ENCODE peak calls at places on chromosomes 5 and 9, in five cellular contexts. T is OCI-LY7, Y is pancreas, M is SJSA1, H is neuronal stem cell. D is an unnamed sample. For H3K4me1, the result is how much of the 10 kb centered on the place peaks cover.

GRCh38 chr5:85108471-85108870 is 723.8 kb upstream of the EDIL3 start:
- DNase-seq in Y (no peak), M (no peak), T (no peak), H (no peak), D (no peak)

GRCh38 chr9:109143881-109144562 is 23.0 kb downstream of the FRRS1L start:
- DNase-seq in H (no peak), T (peak), M (peak), Y (no peak), D (no peak)

GRCh38 chr5:56126487-56127179 is 106.5 kb downstream of the ANKRD55 start:
- DNase-seq in T (no peak), M (no peak), H (no peak), Y (no peak), D (no peak)

GRCh38 chr5:24539625-24540024 is 105.2 kb downstream of the CDH10 start:
- DNase-seq in T (no peak), M (no peak), H (no peak), Y (no peak), D (no peak)

GRCh38 chr9:93326056-93326455 is 125.4 kb upstream of the FAM120A start:
- DNase-seq in M (no peak), T (no peak), H (no peak), Y (no peak), D (no peak)

GRCh38 chr9:136662326-136662655 is 425 bp upstream of the EGFL7 start:
- DNase-seq in H (no peak), Y (peak), T (no peak), M (no peak), D (no peak)

GRCh38 chr9:1210954-1211353 is 160.8 kb downstream of the DMRT2 start:
- DNase-seq in H (no peak), Y (no peak), T (no peak), M (no peak), D (no peak)

GRCh38 chr9:136942112-136942880 is 2.2 kb downstream of the FBXW5 start:
- DNase-seq in Y (peak), H (no peak), T (no peak), M (no peak), D (no peak)

GRCh38 chr5:103624035-103624461 is 61.5 kb upstream of the NUDT12 start:
- DNase-seq in M (no peak), Y (no peak), H (no peak), T (no peak), D (no peak)

GRCh38 chr5:43036856-43037711 is 3.0 kb downstream of the ANXA2R start:
- DNase-seq in Y (no peak), T (no peak), M (no peak), H (no peak), D (no peak)

GRCh38 chr9:84512493-84512892 is 157.0 kb upstream of the NTRK2 start:
- DNase-seq in H (no peak), M (no peak), T (no peak), Y (no peak), D (no peak)

GRCh38 chr5:178940569-178941360 is at the start of gene ZNF454:
- DNase-seq in M (no peak), H (peak), T (no peak), Y (peak), D (no peak)

GRCh38 chr9:757246-757881 is 84.1 kb upstream of the DMRT1 start:
- DNase-seq in M (peak), H (peak), Y (no peak), T (peak), D (no peak)

GRCh38 chr5:27083763-27084420 is 45.5 kb upstream of the CDH9 start:
- DNase-seq in M (no peak), Y (no peak), H (no peak), T (no peak), D (no peak)

GRCh38 chr9:8649157-8649556 is 849.6 kb upstream of the DMAC1 start:
- DNase-seq in M (no peak), T (no peak), H (no peak), Y (no peak), D (no peak)

GRCh38 chr5:107072967-107073366 is 597.8 kb downstream of the EFNA5 start:
- DNase-seq in Y (no peak), M (no peak), T (no peak), H (no peak), D (no peak)

GRCh38 chr5:78593465-78593864 is 55.1 kb downstream of the LHFPL2 start:
- DNase-seq in Y (no peak), H (no peak), M (no peak), T (no peak), D (no peak)

GRCh38 chr9:88464851-88465250 is 70.1 kb upstream of the NXNL2 start:
- DNase-seq in H (no peak), Y (no peak), M (no peak), T (no peak), D (no peak)

GRCh38 chr9:90058364-90058763 is 453.6 kb downstream of the GADD45G start:
- DNase-seq in T (no peak), Y (no peak), H (no peak), M (peak), D (no peak)

GRCh38 chr9:26880262-26880661 is 12.3 kb downstream of the CAAP1 start:
- DNase-seq in T (no peak), M (no peak), Y (no peak), H (no peak), D (no peak)

GRCh38 chr5:81750308-81751008 is 439 bp downstream of the SSBP2 start:
- DNase-seq in M (no peak), H (no peak), Y (no peak), T (peak), D (peak)

GRCh38 chr5:103582364-103582763 is 19.8 kb upstream of the NUDT12 start:
- DNase-seq in H (peak), T (peak), Y (no peak), M (peak), D (no peak)

GRCh38 chr9:99859395-99859980 is 37.8 kb downstream of the NR4A3 start:
- DNase-seq in M (no peak), Y (no peak), H (peak), T (no peak), D (no peak)

GRCh38 chr5:52787600-52788504 is at the start of the genes ITGA1 and PELO:
- DNase-seq in Y (peak), T (no peak), M (peak), H (peak), D (peak)

GRCh38 chr5:110092955-110093785 is 403.4 kb downstream of the MAN2A1 start:
- DNase-seq in Y (no peak), M (no peak), T (no peak), H (no peak), D (no peak)

GRCh38 chr5:172319708-172320441 is 36.3 kb upstream of the UBTD2 start:
- DNase-seq in Y (no peak), T (no peak), H (no peak), M (no peak), D (no peak)

GRCh38 chr5:115815693-115816225 is 700 bp downstream of the CDO1 start:
- DNase-seq in H (peak), Y (peak), T (no peak), M (peak), D (no peak)

GRCh38 chr5:9782806-9783560 is 152.8 kb upstream of the TAS2R1 start:
- DNase-seq in H (no peak), M (no peak), T (no peak), Y (no peak), D (no peak)

GRCh38 chr9:77939149-77939668 is 92.4 kb downstream of the GNAQ start:
- DNase-seq in M (no peak), Y (no peak), T (no peak), H (no peak), D (no peak)

GRCh38 chr5:132179410-132179809 is 48.2 kb downstream of the P4HA2 start:
- DNase-seq in Y (no peak), T (no peak), H (no peak), M (no peak), D (no peak)

DNA sequence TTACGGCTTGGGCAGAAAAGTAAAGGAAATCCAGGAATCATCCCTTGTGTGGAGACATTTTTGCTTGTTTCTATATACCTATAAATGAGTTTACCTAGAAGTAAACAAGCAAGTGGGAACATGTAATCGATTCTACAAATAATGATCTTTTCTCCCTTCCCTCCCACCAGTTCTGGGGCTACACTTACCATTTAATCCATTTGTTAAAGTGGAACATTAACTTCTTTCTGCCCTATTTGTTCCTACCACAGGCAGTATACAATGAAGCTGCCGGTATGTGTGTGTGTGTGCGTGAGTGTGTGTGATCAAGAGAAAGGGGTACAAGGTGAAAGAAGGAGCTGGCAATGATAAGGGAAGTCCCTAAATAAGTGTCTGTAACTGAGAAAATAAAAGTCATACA is 26.4 kb upstream of the ELL2 start:
- DNase-seq in M (no peak), H (peak), T (no peak), Y (no peak), D (no peak)
- H3K4me1 ChIP-seq in M (under half), H (under half), T (under half), Y (under half), D (under half)

GRCh38 chr9:110198357-110198756 is 9.6 kb downstream of the C9orf152 start:
- DNase-seq in M (no peak), Y (peak), H (no peak), T (no peak), D (no peak)

GRCh38 chr9:110202232-110202631 is 5.7 kb downstream of the C9orf152 start:
- DNase-seq in T (no peak), M (no peak), H (no peak), Y (no peak), D (no peak)

GRCh38 chr9:110197330-110198187 is 10.4 kb downstream of the C9orf152 start:
- DNase-seq in T (no peak), H (no peak), Y (no peak), M (no peak), D (no peak)

GRCh38 chr9:110199643-110200042 is 8.3 kb downstream of the C9orf152 start:
- DNase-seq in Y (no peak), H (no peak), M (no peak), T (no peak), D (no peak)
- H3K4me1 ChIP-seq in Y (under half), H (under half), M (under half), T (under half), D (under half)

GRCh38 chr5:142661143-142661542 is 24.7 kb downstream of the FGF1 start:
- DNase-seq in M (no peak), T (no peak), H (no peak), Y (no peak), D (no peak)

GRCh38 chr5:142660196-142660595 is 25.7 kb downstream of the FGF1 start:
- DNase-seq in H (no peak), Y (no peak), T (no peak), M (no peak), D (no peak)

GRCh38 chr5:142659405-142659804 is 26.5 kb downstream of the FGF1 start:
- DNase-seq in H (no peak), Y (no peak), T (no peak), M (no peak), D (no peak)

GRCh38 chr5:142661957-142662356 is 23.9 kb downstream of the FGF1 start:
- DNase-seq in H (no peak), Y (no peak), T (no peak), M (no peak), D (no peak)

DNA sequence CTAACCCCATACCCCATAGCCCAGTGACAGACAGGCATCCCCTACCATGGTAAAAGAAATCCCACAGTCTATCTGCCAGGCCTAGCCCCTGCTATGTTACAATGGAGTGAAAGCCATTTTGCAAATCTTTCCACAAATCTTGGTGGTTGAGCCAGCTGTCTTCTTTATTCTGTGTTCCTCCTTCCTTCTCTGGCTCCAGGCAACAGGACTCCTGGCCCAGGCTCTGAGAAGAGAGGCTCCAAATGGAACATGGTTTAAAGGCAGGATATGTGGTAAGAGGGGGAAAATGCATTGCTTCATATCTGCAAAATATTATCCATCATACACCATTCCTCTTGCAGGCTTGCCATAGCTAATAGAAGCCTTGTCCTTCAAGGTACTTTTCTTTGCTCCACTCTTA is 25.2 kb downstream of the FGF1 start:
- DNase-seq in Y (no peak), H (no peak), M (no peak), T (no peak), D (no peak)
- H3K4me1 ChIP-seq in Y (under half), H (under half), M (under half), T (under half), D (under half)

GRCh38 chr9:134393582-134394280 is 67.5 kb downstream of the RXRA start:
- DNase-seq in Y (no peak), T (no peak), H (no peak), M (no peak), D (no peak)
- H3K4me1 ChIP-seq in Y (under half), T (under half), H (under half), M (under half), D (half or more)

DNA sequence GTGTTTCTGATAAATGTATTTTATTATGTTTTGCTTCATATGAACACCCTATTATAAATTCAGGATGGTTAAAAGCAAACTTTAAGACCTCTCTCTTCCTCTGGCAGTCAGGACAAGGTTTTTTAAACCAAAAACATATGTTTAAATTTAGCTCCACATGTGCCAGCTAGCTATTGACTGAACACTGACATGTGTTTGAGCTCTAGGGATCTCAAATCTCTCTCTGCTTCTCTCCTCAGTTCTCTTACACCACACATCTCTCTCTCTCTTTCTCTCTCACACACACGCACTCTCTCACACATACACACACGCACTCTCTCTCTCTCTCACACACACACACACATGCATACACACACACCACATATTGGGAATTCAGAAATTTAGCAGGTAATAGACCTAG is 150.2 kb upstream of the RFX3 start:
- DNase-seq in T (no peak), M (no peak), H (no peak), Y (no peak), D (no peak)
- H3K4me1 ChIP-seq in T (under half), M (under half), H (under half), Y (under half), D (under half)

D was measured in CD4-positive, alpha-beta memory T cell.